ENCODE peak calls at places on chromosomes 1 and 21, in four cellular contexts. One of them, this sample, is unnamed.

GRCh38 chr21:41133896-41134522 is 34.0 kb upstream of the BACE2 start:
- DNase-seq in NCI-H510A treated with DMSO at 0.1 percent for 48 hours: peak
- DNase-seq in KG1: no peak
- DNase-seq in iPS-NIHi11: peak
- DNase-seq in this sample: no peak

GRCh38 chr1:41919764-41920397 is 1.2 kb upstream of the HIVEP3 start:
- DNase-seq in NCI-H510A treated with DMSO at 0.1 percent for 48 hours: peak
- DNase-seq in KG1: peak
- DNase-seq in iPS-NIHi11: peak
- DNase-seq in this sample: peak

GRCh38 chr21:29295066-29295650 is 3.6 kb upstream of the BACH1 start:
- DNase-seq in NCI-H510A treated with DMSO at 0.1 percent for 48 hours: no peak
- DNase-seq in KG1: no peak
- DNase-seq in iPS-NIHi11: no peak
- DNase-seq in this sample: no peak

GRCh38 chr1:117899801-117900200 is 29.6 kb downstream of the GDAP2 start:
- DNase-seq in NCI-H510A treated with DMSO at 0.1 percent for 48 hours: no peak
- DNase-seq in KG1: no peak
- DNase-seq in iPS-NIHi11: no peak
- DNase-seq in this sample: no peak

GRCh38 chr1:24443241-24443656 is 27.6 kb downstream of the NIPAL3 start:
- DNase-seq in NCI-H510A treated with DMSO at 0.1 percent for 48 hours: no peak
- DNase-seq in KG1: no peak
- DNase-seq in iPS-NIHi11: peak
- DNase-seq in this sample: no peak

GRCh38 chr1:161305872-161306519 is 3.8 kb downstream of the MPZ start:
- DNase-seq in NCI-H510A treated with DMSO at 0.1 percent for 48 hours: peak
- DNase-seq in KG1: peak
- DNase-seq in iPS-NIHi11: peak
- DNase-seq in this sample: peak

GRCh38 chr1:112557385-112557784 is 48.6 kb downstream of the WNT2B start:
- DNase-seq in NCI-H510A treated with DMSO at 0.1 percent for 48 hours: peak
- DNase-seq in KG1: no peak
- DNase-seq in iPS-NIHi11: no peak
- DNase-seq in this sample: no peak

GRCh38 chr1:96521994-96522760 is 199.4 kb upstream of the PTBP2 start:
- DNase-seq in NCI-H510A treated with DMSO at 0.1 percent for 48 hours: no peak
- DNase-seq in KG1: no peak
- DNase-seq in iPS-NIHi11: no peak
- DNase-seq in this sample: no peak

GRCh38 chr21:31310750-31311149 is 33.3 kb downstream of the TIAM1 start:
- DNase-seq in NCI-H510A treated with DMSO at 0.1 percent for 48 hours: peak
- DNase-seq in KG1: no peak
- DNase-seq in iPS-NIHi11: no peak
- DNase-seq in this sample: no peak

GRCh38 chr1:202213361-202214088 is 19.9 kb downstream of the LGR6 start:
- DNase-seq in NCI-H510A treated with DMSO at 0.1 percent for 48 hours: peak
- DNase-seq in KG1: no peak
- DNase-seq in iPS-NIHi11: peak
- DNase-seq in this sample: no peak

GRCh38 chr1:179742717-179743678 is at the start of gene FAM163A:
- DNase-seq in NCI-H510A treated with DMSO at 0.1 percent for 48 hours: no peak
- DNase-seq in KG1: no peak
- DNase-seq in iPS-NIHi11: peak
- DNase-seq in this sample: no peak

GRCh38 chr21:16082038-16082816 is 352.4 kb downstream of the USP25 start:
- DNase-seq in NCI-H510A treated with DMSO at 0.1 percent for 48 hours: no peak
- DNase-seq in KG1: peak
- DNase-seq in iPS-NIHi11: no peak
- DNase-seq in this sample: no peak

GRCh38 chr1:6045110-6045502 is 582 bp upstream of the KCNAB2 start:
- DNase-seq in NCI-H510A treated with DMSO at 0.1 percent for 48 hours: no peak
- DNase-seq in KG1: no peak
- DNase-seq in iPS-NIHi11: no peak
- DNase-seq in this sample: no peak

GRCh38 chr1:244989813-244990212 is 125.5 kb upstream of the HNRNPU start:
- DNase-seq in NCI-H510A treated with DMSO at 0.1 percent for 48 hours: no peak
- DNase-seq in KG1: no peak
- DNase-seq in iPS-NIHi11: no peak
- DNase-seq in this sample: no peak

GRCh38 chr1:37561794-37562132 is 5.0 kb downstream of the DNALI1 start:
- DNase-seq in NCI-H510A treated with DMSO at 0.1 percent for 48 hours: peak
- DNase-seq in KG1: no peak
- DNase-seq in iPS-NIHi11: peak
- DNase-seq in this sample: no peak

GRCh38 chr1:85464497-85465098 is 361 bp downstream of the DDAH1 start:
- DNase-seq in NCI-H510A treated with DMSO at 0.1 percent for 48 hours: peak
- DNase-seq in KG1: peak
- DNase-seq in iPS-NIHi11: peak
- DNase-seq in this sample: peak

GRCh38 chr1:175508320-175509110 is 234.9 kb downstream of the TNR start:
- DNase-seq in NCI-H510A treated with DMSO at 0.1 percent for 48 hours: no peak
- DNase-seq in KG1: no peak
- DNase-seq in iPS-NIHi11: no peak
- DNase-seq in this sample: no peak

GRCh38 chr1:161499099-161500078 is 5.9 kb upstream of the FCGR2A start:
- DNase-seq in NCI-H510A treated with DMSO at 0.1 percent for 48 hours: no peak
- DNase-seq in KG1: no peak
- DNase-seq in iPS-NIHi11: no peak
- DNase-seq in this sample: peak

GRCh38 chr1:205842177-205842576 is 7.8 kb downstream of the PM20D1 start:
- DNase-seq in NCI-H510A treated with DMSO at 0.1 percent for 48 hours: no peak
- DNase-seq in KG1: no peak
- DNase-seq in iPS-NIHi11: no peak
- DNase-seq in this sample: no peak

GRCh38 chr21:46394819-46395152 is 63.9 kb upstream of the DIP2A start:
- DNase-seq in NCI-H510A treated with DMSO at 0.1 percent for 48 hours: no peak
- DNase-seq in KG1: no peak
- DNase-seq in iPS-NIHi11: no peak
- DNase-seq in this sample: no peak

GRCh38 chr21:29473808-29474207 is 175.1 kb downstream of the BACH1 start:
- DNase-seq in NCI-H510A treated with DMSO at 0.1 percent for 48 hours: no peak
- DNase-seq in KG1: no peak
- DNase-seq in iPS-NIHi11: no peak
- DNase-seq in this sample: no peak

GRCh38 chr1:28517649-28517999 is 11.8 kb downstream of the RCC1 start:
- DNase-seq in NCI-H510A treated with DMSO at 0.1 percent for 48 hours: peak
- DNase-seq in KG1: no peak
- DNase-seq in iPS-NIHi11: no peak
- DNase-seq in this sample: no peak

GRCh38 chr1:200912737-200913407 is 18.2 kb downstream of the INAVA start:
- DNase-seq in NCI-H510A treated with DMSO at 0.1 percent for 48 hours: no peak
- DNase-seq in KG1: no peak
- DNase-seq in iPS-NIHi11: no peak
- DNase-seq in this sample: peak

GRCh38 chr1:15249032-15249601 is 2.1 kb downstream of the FHAD1 start:
- DNase-seq in NCI-H510A treated with DMSO at 0.1 percent for 48 hours: no peak
- DNase-seq in KG1: no peak
- DNase-seq in iPS-NIHi11: no peak
- DNase-seq in this sample: no peak

GRCh38 chr1:236147068-236147467 is 4.7 kb downstream of the GPR137B start:
- DNase-seq in NCI-H510A treated with DMSO at 0.1 percent for 48 hours: no peak
- DNase-seq in KG1: no peak
- DNase-seq in iPS-NIHi11: no peak
- DNase-seq in this sample: no peak

GRCh38 chr1:17215545-17215890 is 10.6 kb downstream of the PADI1 start:
- DNase-seq in NCI-H510A treated with DMSO at 0.1 percent for 48 hours: no peak
- DNase-seq in KG1: no peak
- DNase-seq in iPS-NIHi11: no peak
- DNase-seq in this sample: no peak

GRCh38 chr1:21903638-21904474 is 33.3 kb downstream of the HSPG2 start:
- DNase-seq in NCI-H510A treated with DMSO at 0.1 percent for 48 hours: no peak
- DNase-seq in KG1: no peak
- DNase-seq in iPS-NIHi11: no peak
- DNase-seq in this sample: no peak

GRCh38 chr1:26540346-26540745 is 10.8 kb downstream of the RPS6KA1 start:
- DNase-seq in NCI-H510A treated with DMSO at 0.1 percent for 48 hours: no peak
- DNase-seq in KG1: no peak
- DNase-seq in iPS-NIHi11: no peak
- DNase-seq in this sample: peak

GRCh38 chr1:199945591-199945990 is 81.9 kb upstream of the NR5A2 start:
- DNase-seq in NCI-H510A treated with DMSO at 0.1 percent for 48 hours: no peak
- DNase-seq in KG1: no peak
- DNase-seq in iPS-NIHi11: no peak
- DNase-seq in this sample: no peak

GRCh38 chr1:178867670-178868069 is 3.2 kb downstream of the ANGPTL1 start:
- DNase-seq in NCI-H510A treated with DMSO at 0.1 percent for 48 hours: no peak
- DNase-seq in KG1: no peak
- DNase-seq in iPS-NIHi11: no peak
- DNase-seq in this sample: no peak

GRCh38 chr1:17236779-17237601 is 11.9 kb upstream of the PADI3 start:
- DNase-seq in NCI-H510A treated with DMSO at 0.1 percent for 48 hours: peak
- DNase-seq in KG1: peak
- DNase-seq in iPS-NIHi11: peak
- DNase-seq in this sample: peak

GRCh38 chr1:150847499-150848060 is 28.8 kb downstream of the ARNT start:
- DNase-seq in NCI-H510A treated with DMSO at 0.1 percent for 48 hours: no peak
- DNase-seq in KG1: no peak
- DNase-seq in iPS-NIHi11: no peak
- DNase-seq in this sample: no peak

This sample was measured in mucosa of descending colon.